ENCODE peak calls at places on chromosomes 16 and 17, in four cellular contexts. P is thoracic aorta, D is AG04450, E is WERI-Rb-1. I is an unnamed sample.

GRCh38 chr16:57623251-57624043 is 5.0 kb upstream of the ADGRG1 start:
- DNase-seq in E (no peak), P (no peak), D (no peak), I (no peak)

GRCh38 chr16:88387941-88388627 is 5.3 kb downstream of the ZNF469 start:
- DNase-seq in D (no peak), E (no peak), P (no peak), I (peak; percentile 86)

GRCh38 chr16:12215302-12216105 is 239.0 kb downstream of the SNX29 start:
- DNase-seq in P (no peak), E (peak; percentile 19), D (no peak), I (no peak)

GRCh38 chr16:65222049-65222448 is 100.2 kb upstream of the CDH11 start:
- DNase-seq in E (no peak), P (no peak), D (no peak), I (no peak)

GRCh38 chr16:64269756-64270155 is 852.1 kb downstream of the CDH11 start:
- DNase-seq in E (no peak), P (no peak), D (no peak), I (no peak)

GRCh38 chr17:55607736-55608341 is 96.6 kb upstream of the SMIM36 start:
- DNase-seq in D (peak; percentile 57), P (no peak), E (peak; percentile 26), I (no peak)

GRCh38 chr16:22191966-22192260 is 14.2 kb upstream of the EEF2K start:
- DNase-seq in P (no peak), D (no peak), E (peak; percentile 29), I (no peak)

GRCh38 chr16:30186782-30187555 is 3.6 kb downstream of the CORO1A start:
- DNase-seq in P (no peak), E (peak; percentile 65), D (no peak), I (peak; percentile 75)

GRCh38 chr16:86528061-86528929 is 18.0 kb downstream of the FOXF1 start:
- DNase-seq in E (no peak), D (no peak), P (no peak), I (no peak)

GRCh38 chr17:79952915-79953314 is 82.8 kb downstream of the TBC1D16 start:
- DNase-seq in E (no peak), P (no peak), D (no peak), I (peak; percentile 17)

GRCh38 chr17:1231456-1231855 is 38.8 kb upstream of the BHLHA9 start:
- DNase-seq in P (no peak), E (no peak), D (no peak), I (no peak)

GRCh38 chr16:65445313-65446260 is 323.7 kb upstream of the CDH11 start:
- DNase-seq in P (no peak), D (no peak), E (no peak), I (no peak)

GRCh38 chr17:4945944-4946280 is 2.4 kb downstream of the PFN1 start:
- DNase-seq in D (no peak), P (no peak), E (no peak), I (no peak)
- H3K4me3 ChIP-seq in D (peak overlapping the region; percentile 99), P (peak overlapping the region; percentile 76), E (no peak overlapping the region), I (peak overlapping the region; percentile 99)

GRCh38 chr17:46732133-46732532 is 86.4 kb downstream of the WNT3 start:
- DNase-seq in P (no peak), D (no peak), E (no peak), I (no peak)
- H3K27ac ChIP-seq in P (no peak overlapping the region), D (no peak overlapping the region), E (no peak overlapping the region), I (no peak overlapping the region)

GRCh38 chr17:9517396-9517795 is 58.2 kb downstream of the STX8 start:
- DNase-seq in E (no peak), D (no peak), P (no peak), I (no peak)
- TF ChIP-seq CTCF in E (no peak), D (no peak), P (no peak), I (no peak)

DNA sequence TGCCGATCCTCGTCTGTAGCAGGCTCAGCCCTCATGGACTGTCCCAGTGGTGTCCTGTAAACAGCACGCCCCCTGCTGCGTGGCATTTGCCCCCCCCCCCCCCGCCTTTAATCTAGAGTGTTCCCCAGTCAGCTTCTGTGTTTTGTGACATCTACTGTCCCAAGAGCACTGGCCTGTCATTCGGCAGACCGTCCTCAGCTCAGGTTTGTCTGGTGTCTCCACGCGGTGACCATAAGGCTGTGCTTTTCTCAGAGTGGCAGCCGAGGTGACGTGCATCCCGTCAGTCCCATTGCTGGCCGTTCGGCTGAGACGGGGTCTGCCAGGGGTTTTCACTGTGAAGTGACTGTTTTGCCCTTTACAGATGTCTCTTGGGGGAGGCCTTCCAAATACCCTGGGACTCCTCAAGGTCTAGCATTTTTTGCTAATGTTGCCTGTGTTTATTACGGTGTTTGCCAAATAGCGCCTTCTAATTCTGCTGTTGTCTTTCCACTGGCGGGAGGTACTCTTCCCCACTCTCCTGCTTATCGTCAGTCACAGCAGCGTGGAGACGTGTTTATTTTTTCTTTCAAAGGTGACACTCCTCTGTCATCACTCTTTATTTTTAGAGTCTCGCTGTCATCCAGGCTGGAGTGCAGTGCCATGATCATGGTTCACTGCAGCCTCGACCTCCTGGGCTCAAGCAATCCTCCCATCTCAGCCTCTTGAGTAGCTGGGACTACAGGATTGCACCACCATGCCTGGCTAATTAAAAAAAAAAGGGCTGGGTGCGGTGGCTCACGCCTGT is 5.7 kb upstream of the MRPL12 start:
- DNase-seq in E (no peak), P (no peak), D (no peak), I (no peak)
- H3K4me3 ChIP-seq in E (no peak overlapping the region), P (no peak overlapping the region), D (no peak overlapping the region), I (no peak overlapping the region)

GRCh38 chr17:39663688-39664580 is 1.2 kb upstream of the TCAP start:
- DNase-seq in E (peak; percentile 87), D (no peak), P (no peak), I (no peak)
- H3K27ac ChIP-seq in E (peak overlapping the region; percentile 71), D (no peak overlapping the region), P (peak overlapping the region; percentile 59), I (no peak overlapping the region)

GRCh38 chr17:49069585-49070273 is 62.8 kb upstream of the B4GALNT2 start:
- DNase-seq in E (no peak), D (no peak), P (no peak), I (no peak)

GRCh38 chr17:49063652-49064051 is 66.5 kb downstream of the IGF2BP1 start:
- DNase-seq in D (no peak), E (no peak), P (no peak), I (no peak)

GRCh38 chr17:49071106-49071505 is 61.5 kb upstream of the B4GALNT2 start:
- DNase-seq in D (no peak), E (no peak), P (no peak), I (no peak)

GRCh38 chr17:49061524-49061943 is 64.3 kb downstream of the IGF2BP1 start:
- DNase-seq in E (no peak), D (no peak), P (no peak), I (no peak)

DNA sequence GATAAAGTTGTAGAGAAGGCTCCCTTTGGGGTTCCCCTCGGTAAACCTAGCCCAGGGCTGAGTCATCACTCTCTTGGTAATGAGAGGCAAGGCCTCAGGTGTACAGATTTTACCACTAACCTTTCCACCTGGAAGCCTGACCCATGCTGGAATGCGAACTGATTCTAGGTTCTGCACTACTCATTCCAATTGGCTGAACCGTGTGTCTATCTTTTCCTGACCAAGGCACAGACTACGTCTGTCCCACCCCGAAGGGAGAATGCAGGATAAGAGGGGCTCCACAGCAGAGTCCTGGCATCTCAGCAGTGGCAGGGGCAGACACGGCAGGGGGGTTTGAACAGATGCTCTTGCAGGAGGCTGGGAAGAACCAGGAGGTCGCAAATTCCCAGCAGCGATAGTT is 65.4 kb upstream of the B4GALNT2 start:
- DNase-seq in P (no peak), D (no peak), E (no peak), I (no peak)
- TF ChIP-seq CTCF in P (no peak), D (no peak), E (no peak), I (no peak)

DNA sequence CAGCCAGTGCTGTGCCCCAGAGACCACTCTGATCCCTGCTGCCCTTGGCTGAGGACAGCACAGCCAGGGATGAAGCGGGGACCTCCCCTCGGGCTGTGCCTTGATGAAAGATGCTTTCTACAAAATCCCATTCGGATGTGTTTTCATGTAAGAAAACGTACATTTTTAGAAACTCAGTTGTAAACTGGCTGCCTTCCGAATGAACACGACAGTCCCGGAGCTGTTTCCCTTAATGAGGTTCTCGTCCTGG is 181.4 kb downstream of the SEC14L1 start:
- DNase-seq in E (no peak), P (no peak), D (no peak), I (no peak)
- H3K4me3 ChIP-seq in E (no peak overlapping the region), P (peak overlapping the region; percentile 74), D (no peak overlapping the region), I (peak overlapping the region; percentile 66)

GRCh38 chr17:59647288-59647687 is 27.6 kb downstream of the CLTC start:
- DNase-seq in D (no peak), E (no peak), P (no peak), I (no peak)
- H3K27ac ChIP-seq in D (no peak overlapping the region), E (no peak overlapping the region), P (no peak overlapping the region), I (no peak overlapping the region)

I was measured in coronary artery.